ENCODE peak calls at places on chromosomes 3 and 15, in nine cellular contexts. J, U, M, S, L, B, A, N and G are unnamed samples.

GRCh38 chr3:193016437-193016887 is 98.8 kb upstream of the MB21D2 start:
- DNase-seq in A (peak; percentile 55), N (peak; percentile 70), B (peak; percentile 10), M (no peak), L (no peak), S (no peak), J (no peak), U (peak; percentile 63), G (no peak)

GRCh38 chr3:169342652-169343051 is 320.9 kb downstream of the MECOM start:
- DNase-seq in L (no peak), J (no peak), A (no peak), U (no peak), M (no peak), N (no peak), B (no peak), S (peak; percentile 14), G (no peak)

GRCh38 chr3:4947028-4947427 is 32.2 kb upstream of the BHLHE40 start:
- DNase-seq in B (no peak), A (no peak), L (no peak), S (no peak), J (no peak), M (no peak), U (no peak), N (no peak), G (no peak)

GRCh38 chr3:27312044-27312668 is 57.0 kb downstream of the NEK10 start:
- DNase-seq in M (peak; percentile 19), U (peak; percentile 65), L (peak; percentile 46), J (peak; percentile 39), B (peak; percentile 81), A (no peak), S (peak; percentile 85), N (peak; percentile 74), G (peak; percentile 14)

GRCh38 chr15:66747866-66748265 is 45.8 kb downstream of the SMAD6 start:
- DNase-seq in S (no peak), A (no peak), J (no peak), N (no peak), U (no peak), L (no peak), B (no peak), M (no peak), G (no peak)

GRCh38 chr3:53030864-53031445 is 14.9 kb downstream of the SFMBT1 start:
- DNase-seq in A (no peak), M (no peak), S (no peak), B (no peak), N (no peak), L (no peak), U (peak; percentile 52), J (no peak), G (no peak)

GRCh38 chr3:78687520-78687919 is 1080.3 kb downstream of the ROBO1 start:
- DNase-seq in A (no peak), N (no peak), S (no peak), B (no peak), J (no peak), L (no peak), M (no peak), U (no peak), G (no peak)

GRCh38 chr15:39890640-39891039 is 29.4 kb downstream of the GPR176 start:
- DNase-seq in N (no peak), M (no peak), A (no peak), U (no peak), B (no peak), L (no peak), S (no peak), J (no peak), G (no peak)

GRCh38 chr3:127964053-127964452 is 49.0 kb downstream of the KBTBD12 start:
- DNase-seq in A (no peak), M (no peak), S (no peak), L (no peak), U (peak; percentile 17), N (no peak), J (no peak), B (no peak), G (peak; percentile 9)

GRCh38 chr15:53586815-53587214 is 172.6 kb downstream of the WDR72 start:
- DNase-seq in B (no peak), J (no peak), S (peak; percentile 86), M (no peak), N (peak; percentile 10), A (no peak), U (peak; percentile 36), L (no peak), G (no peak)

GRCh38 chr15:96353931-96354730 is 23.6 kb downstream of the NR2F2 start:
- DNase-seq in B (no peak), N (no peak), L (no peak), M (no peak), A (peak; percentile 63), S (no peak), J (no peak), U (no peak), G (no peak)

GRCh38 chr3:25128735-25129134 is 299.3 kb upstream of the RARB start:
- DNase-seq in J (no peak), L (no peak), M (no peak), B (no peak), N (no peak), S (no peak), U (no peak), A (no peak), G (no peak)

GRCh38 chr3:160140756-160141155 is 84.5 kb upstream of the C3orf80 start:
- DNase-seq in L (no peak), M (no peak), A (no peak), B (no peak), J (no peak), N (no peak), S (no peak), U (no peak), G (no peak)

GRCh38 chr3:141454906-141455602 is 31.8 kb upstream of the RASA2 start:
- DNase-seq in M (peak; percentile 60), U (peak; percentile 79), N (peak; percentile 73), A (no peak), B (peak; percentile 88), S (peak; percentile 89), L (no peak), J (peak; percentile 49), G (peak; percentile 26)

GRCh38 chr3:195447205-195447604 is 4.4 kb upstream of the ACAP2 start:
- DNase-seq in L (no peak), M (no peak), N (no peak), B (no peak), U (no peak), S (no peak), J (no peak), A (no peak), G (no peak)

GRCh38 chr3:112043621-112044201 is 9.2 kb downstream of the TMPRSS7 start:
- DNase-seq in S (peak; percentile 91), M (peak; percentile 28), A (peak; percentile 39), B (peak; percentile 63), L (no peak), J (peak; percentile 46), N (peak; percentile 84), U (peak; percentile 58), G (peak; percentile 63)

GRCh38 chr3:145798691-145799550 is 362.1 kb downstream of the PLOD2 start:
- DNase-seq in U (no peak), N (no peak), S (peak; percentile 35), M (no peak), J (no peak), B (no peak), A (no peak), L (no peak), G (no peak)

GRCh38 chr15:63982381-63982854 is 63.9 kb downstream of the DAPK2 start:
- DNase-seq in M (no peak), N (no peak), A (no peak), U (no peak), J (no peak), S (no peak), B (no peak), L (no peak), G (no peak)

GRCh38 chr3:134242649-134243637 is 7.7 kb downstream of the RYK start:
- DNase-seq in L (peak; percentile 64), S (peak; percentile 74), M (peak; percentile 67), J (peak; percentile 71), U (peak; percentile 90), B (peak; percentile 83), A (no peak), N (peak; percentile 27), G (no peak)

GRCh38 chr3:129577925-129578742 is 28.3 kb downstream of the PLXND1 start:
- DNase-seq in S (no peak), J (no peak), U (no peak), L (no peak), B (no peak), A (no peak), N (peak; percentile 72), M (no peak), G (no peak)

GRCh38 chr3:9192238-9192637 is 57.2 kb downstream of the SRGAP3 start:
- DNase-seq in U (no peak), L (no peak), S (no peak), N (no peak), J (no peak), M (no peak), A (no peak), B (no peak), G (no peak)

GRCh38 chr3:141646760-141647561 is 91.1 kb upstream of the RNF7 start:
- DNase-seq in B (peak; percentile 20), U (peak; percentile 40), J (no peak), L (no peak), M (no peak), A (peak; percentile 45), N (peak; percentile 80), S (peak; percentile 93), G (no peak)

GRCh38 chr3:24145481-24145880 is 200.4 kb downstream of the NR1D2 start:
- DNase-seq in J (no peak), L (no peak), B (no peak), S (no peak), N (no peak), U (no peak), A (no peak), M (no peak), G (no peak)

GRCh38 chr3:177427540-177427939 is 230.3 kb upstream of the TBL1XR1 start:
- DNase-seq in N (no peak), U (peak; percentile 77), M (no peak), B (peak; percentile 46), J (no peak), L (no peak), S (no peak), A (no peak), G (no peak)

GRCh38 chr15:83510001-83510400 is 62.9 kb downstream of the SH3GL3 start:
- DNase-seq in M (no peak), A (no peak), B (no peak), S (peak; percentile 7), U (no peak), N (no peak), L (no peak), J (no peak), G (no peak)

GRCh38 chr3:155676252-155676981 is 68.5 kb downstream of the PLCH1 start:
- DNase-seq in B (peak; percentile 63), M (peak; percentile 5), L (peak; percentile 14), U (peak; percentile 53), S (peak; percentile 35), J (peak; percentile 22), N (no peak), A (no peak), G (peak; percentile 57)

GRCh38 chr3:14783480-14784086 is 35.2 kb upstream of the FGD5 start:
- DNase-seq in U (no peak), N (no peak), B (no peak), M (no peak), L (no peak), A (no peak), J (no peak), S (no peak), G (no peak)

GRCh38 chr3:10964537-10965167 is 27.9 kb upstream of the SLC6A1 start:
- DNase-seq in M (no peak), J (no peak), N (peak; percentile 25), A (no peak), L (no peak), U (peak; percentile 11), B (no peak), S (peak; percentile 20), G (no peak)

GRCh38 chr3:194860725-194861124 is 175.0 kb downstream of the FAM43A start:
- DNase-seq in A (no peak), J (no peak), N (no peak), M (no peak), B (no peak), L (no peak), U (no peak), S (no peak), G (no peak)

GRCh38 chr15:85726446-85726845 is 68.3 kb downstream of the KLHL25 start:
- DNase-seq in S (no peak), L (peak; percentile 37), J (no peak), M (no peak), U (no peak), N (no peak), B (no peak), A (no peak), G (no peak)